ENCODE peak calls at places on chromosome 14, in four cellular contexts. One of them, this sample, is unnamed.

GRCh38 chr14:80705241-80705980 is 236.1 kb downstream of the CEP128 start:
- DNase-seq in K562: no peak
- DNase-seq in right lobe of liver: no peak
- DNase-seq in Caco-2: no peak
- DNase-seq in this sample: no peak

GRCh38 chr14:84029720-84030119 is 1500.2 kb upstream of the FLRT2 start:
- DNase-seq in right lobe of liver: no peak
- DNase-seq in K562: no peak
- DNase-seq in Caco-2: no peak
- DNase-seq in this sample: no peak

GRCh38 chr14:37139710-37140109 is 32.7 kb downstream of the SLC25A21 start:
- DNase-seq in K562: no peak
- DNase-seq in Caco-2: no peak
- DNase-seq in right lobe of liver: no peak
- DNase-seq in this sample: no peak

GRCh38 chr14:34094384-34094783 is 143.5 kb upstream of the EGLN3 start:
- DNase-seq in Caco-2: no peak
- DNase-seq in K562: no peak
- DNase-seq in right lobe of liver: no peak
- DNase-seq in this sample: no peak

GRCh38 chr14:105092912-105093425 is 27.7 kb upstream of the GPR132 start:
- DNase-seq in right lobe of liver: no peak
- DNase-seq in K562: peak; percentile 67
- DNase-seq in Caco-2: peak; percentile 68
- DNase-seq in this sample: peak; percentile 64

GRCh38 chr14:100679707-100680438 is 46.8 kb upstream of the DLK1 start:
- DNase-seq in K562: no peak
- DNase-seq in Caco-2: no peak
- DNase-seq in right lobe of liver: peak; percentile 70
- DNase-seq in this sample: no peak

GRCh38 chr14:32564591-32564990 is 235.5 kb downstream of the AKAP6 start:
- DNase-seq in right lobe of liver: no peak
- DNase-seq in Caco-2: no peak
- DNase-seq in K562: no peak
- DNase-seq in this sample: no peak

GRCh38 chr14:61528591-61529021 is 166.7 kb upstream of the HIF1A start:
- DNase-seq in K562: no peak
- DNase-seq in right lobe of liver: no peak
- DNase-seq in Caco-2: no peak
- DNase-seq in this sample: no peak

GRCh38 chr14:94008234-94008633 is 11.1 kb downstream of the CCDC197 start:
- DNase-seq in Caco-2: no peak
- DNase-seq in K562: no peak
- DNase-seq in right lobe of liver: no peak
- DNase-seq in this sample: no peak

DNA sequence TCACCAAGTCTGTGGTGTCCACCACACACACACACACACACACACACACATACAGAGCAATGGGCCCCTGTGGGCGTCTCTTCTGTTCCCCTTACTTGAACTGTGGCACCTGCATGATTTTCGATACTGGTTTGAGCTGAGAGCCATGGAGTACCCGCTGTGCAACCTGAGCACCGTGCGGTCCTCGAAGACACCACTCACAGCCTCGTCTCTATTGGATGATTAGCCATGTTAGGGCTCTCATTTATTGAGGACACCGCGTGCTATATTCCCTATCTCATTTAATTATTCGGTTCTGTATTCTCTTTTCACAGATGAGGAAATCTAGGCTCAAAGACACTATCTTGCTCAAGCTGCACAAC is 623 bp upstream of the C14orf132 start:
- DNase-seq in right lobe of liver: no peak
- DNase-seq in Caco-2: no peak
- DNase-seq in K562: no peak
- DNase-seq in this sample: no peak
- H3K4me3 ChIP-seq in right lobe of liver: peak overlapping the region; percentile 77
- H3K4me3 ChIP-seq in Caco-2: peak overlapping the region; percentile 5
- H3K4me3 ChIP-seq in K562: no peak overlapping the region
- H3K4me3 ChIP-seq in this sample: peak overlapping the region; percentile 56

GRCh38 chr14:102215522-102216250 is 76.0 kb downstream of the WDR20 start:
- DNase-seq in right lobe of liver: no peak
- DNase-seq in K562: no peak
- DNase-seq in Caco-2: no peak
- DNase-seq in this sample: no peak

GRCh38 chr14:102213470-102213869 is 73.8 kb downstream of the WDR20 start:
- DNase-seq in right lobe of liver: no peak
- DNase-seq in Caco-2: no peak
- DNase-seq in K562: no peak
- DNase-seq in this sample: no peak

GRCh38 chr14:102212845-102213244 is 73.1 kb downstream of the WDR20 start:
- DNase-seq in Caco-2: no peak
- DNase-seq in K562: no peak
- DNase-seq in right lobe of liver: no peak
- DNase-seq in this sample: no peak

GRCh38 chr14:102213984-102214658 is 74.4 kb downstream of the WDR20 start:
- DNase-seq in right lobe of liver: no peak
- DNase-seq in K562: no peak
- DNase-seq in Caco-2: no peak
- DNase-seq in this sample: peak; percentile 73

DNA sequence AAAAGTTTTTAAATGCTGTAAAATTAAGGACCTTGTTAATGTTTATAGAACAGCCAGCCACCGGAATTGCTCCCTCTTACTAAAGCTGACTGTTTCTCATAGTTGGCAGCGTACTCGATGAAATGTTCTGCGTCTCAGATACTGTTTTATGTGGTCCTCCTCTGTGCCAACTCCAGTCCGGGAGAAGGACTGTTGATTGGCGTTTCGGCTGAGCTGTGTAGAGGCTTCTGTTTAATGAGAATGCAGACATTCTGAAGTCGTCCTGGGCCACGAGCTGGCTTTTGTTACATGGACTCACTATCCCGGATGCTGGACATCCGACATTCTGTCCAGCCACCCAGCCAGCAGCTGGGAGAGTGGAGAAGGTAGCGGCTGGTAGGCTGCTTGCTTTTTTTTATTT is 75.4 kb downstream of the WDR20 start:
- DNase-seq in K562: no peak
- DNase-seq in right lobe of liver: no peak
- DNase-seq in Caco-2: no peak
- DNase-seq in this sample: no peak
- H3K36me3 ChIP-seq in K562: peaks cover 14% of the 10 kb centered on the region
- H3K36me3 ChIP-seq in right lobe of liver: peaks cover 4% of the 10 kb centered on the region
- H3K36me3 ChIP-seq in Caco-2: no peaks in the 10 kb centered on the region
- H3K36me3 ChIP-seq in this sample: no peaks in the 10 kb centered on the region

DNA sequence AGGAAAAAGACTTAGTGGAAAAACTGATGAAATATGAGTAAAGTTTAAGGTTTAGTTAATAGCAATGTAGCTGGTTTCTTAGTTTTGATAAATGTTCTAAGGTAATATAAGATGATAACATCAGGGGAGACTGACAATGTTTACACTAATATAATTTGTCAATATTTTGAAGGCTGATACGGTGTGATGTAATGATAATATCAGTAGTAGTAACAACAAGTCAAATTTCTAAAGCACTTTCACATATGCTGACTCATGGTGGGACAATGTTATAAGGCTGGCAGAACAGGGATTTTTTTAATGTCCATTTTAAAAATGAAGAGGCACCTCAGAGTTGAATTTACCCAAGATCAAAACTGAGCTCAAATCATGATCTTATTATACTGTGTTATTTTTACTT is 2.5 kb upstream of the FLRT2 start:
- DNase-seq in Caco-2: no peak
- DNase-seq in right lobe of liver: no peak
- DNase-seq in K562: no peak
- DNase-seq in this sample: no peak
- H3K4me3 ChIP-seq in Caco-2: no peak overlapping the region
- H3K4me3 ChIP-seq in right lobe of liver: no peak overlapping the region
- H3K4me3 ChIP-seq in K562: no peak overlapping the region
- H3K4me3 ChIP-seq in this sample: no peak overlapping the region

GRCh38 chr14:74669846-74670245 is 43.0 kb downstream of the AREL1 start:
- DNase-seq in right lobe of liver: no peak
- DNase-seq in Caco-2: no peak
- DNase-seq in K562: no peak
- DNase-seq in this sample: no peak
- H3K36me3 ChIP-seq in right lobe of liver: peaks cover 35% of the 10 kb centered on the region
- H3K36me3 ChIP-seq in Caco-2: peaks cover 4% of the 10 kb centered on the region
- H3K36me3 ChIP-seq in K562: peaks cover 76% of the 10 kb centered on the region
- H3K36me3 ChIP-seq in this sample: no peaks in the 10 kb centered on the region

GRCh38 chr14:79279645-79280399 is 931.5 kb downstream of the DIO2 start:
- DNase-seq in K562: no peak
- DNase-seq in Caco-2: peak; percentile 37
- DNase-seq in right lobe of liver: no peak
- DNase-seq in this sample: peak; percentile 34
- H3K4me3 ChIP-seq in K562: no peak overlapping the region
- H3K4me3 ChIP-seq in Caco-2: peak overlapping the region; percentile 75
- H3K4me3 ChIP-seq in right lobe of liver: peak overlapping the region; percentile 54
- H3K4me3 ChIP-seq in this sample: peak overlapping the region; percentile 44

GRCh38 chr14:52007637-52008036 is 18.3 kb downstream of the RTRAF start:
- DNase-seq in Caco-2: no peak
- DNase-seq in K562: no peak
- DNase-seq in right lobe of liver: no peak
- DNase-seq in this sample: no peak
- H3K36me3 ChIP-seq in Caco-2: peaks cover 7% of the 10 kb centered on the region
- H3K36me3 ChIP-seq in K562: peaks cover 86% of the 10 kb centered on the region
- H3K36me3 ChIP-seq in right lobe of liver: peaks cover 23% of the 10 kb centered on the region
- H3K36me3 ChIP-seq in this sample: no peaks in the 10 kb centered on the region

DNA sequence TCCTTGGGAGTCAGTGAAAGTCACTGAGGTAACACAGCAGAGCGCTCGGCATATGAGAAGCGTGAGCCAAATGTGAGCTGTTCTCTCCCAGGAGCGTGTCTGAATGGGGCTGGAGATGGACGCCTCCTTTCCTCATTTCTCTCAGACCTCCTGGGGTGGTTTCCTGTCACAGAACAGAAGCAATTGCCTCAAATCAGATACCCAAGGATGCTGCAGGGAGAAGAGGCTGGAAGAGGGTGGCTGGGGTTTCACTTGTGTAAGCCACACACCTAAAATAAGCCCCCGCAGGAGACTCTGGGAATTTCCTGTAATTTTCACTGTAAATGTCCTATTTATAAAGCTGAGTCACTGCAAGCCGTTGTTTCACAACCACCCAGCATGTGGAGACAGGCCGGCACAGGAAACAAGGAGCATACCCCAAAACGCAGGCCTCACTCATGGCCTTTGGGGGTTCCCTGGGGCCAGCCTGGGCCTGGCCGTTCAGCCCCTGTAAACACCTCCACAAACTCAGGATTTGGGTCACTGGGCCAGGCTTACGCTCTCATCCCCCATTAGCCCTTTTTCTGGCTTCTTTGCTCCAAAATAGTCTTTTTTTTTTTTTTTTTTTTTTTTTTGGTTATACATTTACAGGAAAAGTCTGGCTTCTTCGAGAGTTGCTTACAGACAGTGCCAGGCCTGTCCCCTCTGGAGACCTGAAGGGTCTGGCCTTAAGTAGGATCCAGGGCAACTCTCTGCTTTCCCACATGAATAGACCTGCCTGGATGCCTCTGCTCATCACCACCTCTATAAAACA is 55.3 kb downstream of the VCPKMT start:
- DNase-seq in right lobe of liver: no peak
- DNase-seq in K562: peak; percentile 68
- DNase-seq in Caco-2: peak; percentile 75
- DNase-seq in this sample: no peak
- H3K4me3 ChIP-seq in right lobe of liver: no peak overlapping the region
- H3K4me3 ChIP-seq in K562: no peak overlapping the region
- H3K4me3 ChIP-seq in Caco-2: no peak overlapping the region
- H3K4me3 ChIP-seq in this sample: no peak overlapping the region

DNA sequence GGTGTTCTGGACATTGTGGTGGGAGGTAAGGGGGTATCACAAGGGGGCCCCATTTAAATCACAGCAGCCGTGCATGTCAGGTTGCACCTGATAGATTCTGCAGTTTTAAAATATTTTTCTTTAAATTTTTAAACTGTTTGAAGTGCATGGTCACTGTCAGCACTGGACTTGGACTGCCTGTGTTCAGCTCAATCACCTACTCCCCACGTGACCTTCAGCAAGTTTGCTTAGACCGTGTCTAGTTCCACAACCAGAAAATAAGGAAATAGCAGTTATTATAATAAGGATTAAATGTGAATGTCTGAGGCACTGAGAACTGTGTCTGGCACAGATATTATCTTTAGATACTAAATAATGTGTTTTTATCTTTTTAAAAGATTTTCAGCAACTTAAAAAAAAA is 64.7 kb downstream of the ESR2 start:
- DNase-seq in Caco-2: no peak
- DNase-seq in K562: no peak
- DNase-seq in right lobe of liver: no peak
- DNase-seq in this sample: no peak
- H3K36me3 ChIP-seq in Caco-2: no peaks in the 10 kb centered on the region
- H3K36me3 ChIP-seq in K562: no peaks in the 10 kb centered on the region
- H3K36me3 ChIP-seq in right lobe of liver: peaks cover 26% of the 10 kb centered on the region
- H3K36me3 ChIP-seq in this sample: peaks cover 58% of the 10 kb centered on the region

GRCh38 chr14:22475381-22475780 is 113.6 kb downstream of the DAD1 start:
- DNase-seq in right lobe of liver: no peak
- DNase-seq in K562: no peak
- DNase-seq in Caco-2: no peak
- DNase-seq in this sample: no peak

GRCh38 chr14:22476005-22476751 is 112.8 kb downstream of the DAD1 start:
- DNase-seq in K562: no peak
- DNase-seq in right lobe of liver: no peak
- DNase-seq in Caco-2: no peak
- DNase-seq in this sample: no peak

GRCh38 chr14:22477569-22478194 is 111.3 kb downstream of the DAD1 start:
- DNase-seq in right lobe of liver: no peak
- DNase-seq in K562: no peak
- DNase-seq in Caco-2: no peak
- DNase-seq in this sample: no peak

GRCh38 chr14:22478247-22478646 is 110.8 kb downstream of the DAD1 start:
- DNase-seq in right lobe of liver: no peak
- DNase-seq in K562: no peak
- DNase-seq in Caco-2: no peak
- DNase-seq in this sample: no peak

GRCh38 chr14:22476882-22477281 is 112.1 kb downstream of the DAD1 start:
- DNase-seq in K562: no peak
- DNase-seq in Caco-2: no peak
- DNase-seq in right lobe of liver: no peak
- DNase-seq in this sample: no peak
- H3K4me3 ChIP-seq in K562: no peak overlapping the region
- H3K4me3 ChIP-seq in Caco-2: no peak overlapping the region
- H3K4me3 ChIP-seq in right lobe of liver: no peak overlapping the region
- H3K4me3 ChIP-seq in this sample: no peak overlapping the region

This sample was measured in left lung.